ENCODE peak calls at places on chromosomes 3 and 15, in ten cellular contexts. Z, X, C, H, Y, I, L, E, V and P are unnamed samples. For H3K9me3, the result is how much of the 10 kb centered on the place peaks cover.

GRCh38 chr3:53250881-53251605 is 4.8 kb downstream of the TKT start:
- DNase-seq in I (no peak), X (no peak), V (no peak), L (no peak), C (no peak), Y (no peak), Z (no peak), E (no peak), H (no peak), P (no peak)

GRCh38 chr3:39892068-39892467 is 82.7 kb downstream of the MYRIP start:
- DNase-seq in C (no peak), Z (no peak), I (no peak), E (no peak), X (no peak), L (no peak), Y (no peak), H (no peak), V (no peak), P (no peak)

GRCh38 chr3:109806929-109807328 is 469.6 kb upstream of the DPPA4 start:
- DNase-seq in L (no peak), Y (no peak), C (peak), X (no peak), V (no peak), E (no peak), Z (peak), I (no peak), H (no peak), P (no peak)

GRCh38 chr3:144031938-144032337 is 60.3 kb downstream of the DIPK2A start:
- DNase-seq in Y (no peak), E (no peak), X (no peak), Z (no peak), L (peak), V (no peak), I (no peak), C (peak), H (no peak), P (peak)

GRCh38 chr3:142318331-142318730 is 92.9 kb upstream of the GK5 start:
- DNase-seq in C (no peak), I (no peak), E (no peak), Y (no peak), X (no peak), Z (no peak), H (no peak), L (no peak), V (no peak), P (no peak)

GRCh38 chr3:184788751-184789150 is 23.2 kb upstream of the VPS8 start:
- DNase-seq in Y (no peak), L (peak), E (no peak), V (no peak), I (no peak), X (no peak), H (no peak), C (peak), Z (no peak), P (no peak)

GRCh38 chr3:14203521-14204079 is 25.0 kb downstream of the LSM3 start:
- DNase-seq in Y (peak), X (peak), I (peak), L (no peak), C (peak), Z (peak), E (peak), H (peak), V (peak), P (peak)

GRCh38 chr15:63439536-63440264 is 58.1 kb upstream of the CA12 start:
- DNase-seq in I (no peak), E (no peak), H (no peak), C (no peak), V (no peak), X (no peak), L (no peak), Y (no peak), Z (no peak), P (peak)

GRCh38 chr3:29694783-29695182 is 413.9 kb downstream of the RBMS3 start:
- DNase-seq in X (peak), Y (no peak), C (peak), I (peak), H (peak), E (peak), Z (no peak), V (no peak), L (no peak), P (peak)

GRCh38 chr3:36965440-36965839 is 20.6 kb upstream of the TRANK1 start:
- DNase-seq in H (peak), Y (peak), C (peak), E (no peak), L (no peak), Z (no peak), V (no peak), X (no peak), I (no peak), P (peak)

GRCh38 chr15:45634442-45635190 is at the start of gene SQOR:
- DNase-seq in Y (peak), C (peak), Z (peak), X (peak), E (peak), V (peak), H (peak), L (peak), I (peak), P (peak)

GRCh38 chr3:48402281-48402732 is 27.6 kb downstream of the PLXNB1 start:
- DNase-seq in Z (peak), Y (peak), C (peak), V (peak), H (no peak), E (peak), L (peak), X (no peak), I (no peak), P (peak)

GRCh38 chr15:41804920-41805666 is 22.8 kb upstream of the JMJD7 start:
- DNase-seq in C (peak), Y (no peak), Z (no peak), L (no peak), V (no peak), H (no peak), X (no peak), E (peak), I (no peak), P (peak)

GRCh38 chr3:184227481-184227935 is 1.9 kb upstream of the VWA5B2 start:
- DNase-seq in Y (no peak), V (no peak), Z (peak), C (no peak), I (peak), H (no peak), L (no peak), E (peak), X (peak), P (peak)

GRCh38 chr15:52733696-52734255 is 54.6 kb upstream of the ATOSA start:
- DNase-seq in V (no peak), L (no peak), Z (no peak), X (no peak), H (no peak), C (no peak), I (no peak), Y (no peak), E (no peak), P (peak)

GRCh38 chr15:58546635-58547627 is 115.1 kb downstream of the LIPC start:
- DNase-seq in Z (no peak), Y (peak), H (no peak), X (peak), C (peak), I (peak), L (peak), V (no peak), E (peak), P (peak)

GRCh38 chr15:73334086-73334485 is 34.7 kb downstream of the HCN4 start:
- DNase-seq in I (no peak), X (no peak), V (no peak), Y (peak), Z (no peak), E (no peak), H (no peak), C (no peak), L (peak), P (no peak)

GRCh38 chr15:65917936-65918335 is 48.6 kb downstream of the RAB11A start:
- DNase-seq in Y (no peak), X (no peak), I (no peak), H (no peak), E (no peak), C (no peak), Z (no peak), V (no peak), L (peak), P (no peak)

GRCh38 chr3:170517251-170517945 is 68.5 kb downstream of the SLC7A14 start:
- DNase-seq in E (no peak), L (no peak), V (no peak), Z (no peak), I (no peak), Y (no peak), C (peak), X (no peak), H (no peak), P (no peak)

GRCh38 chr3:184133840-184134745 is 1.1 kb upstream of the EIF2B5 start:
- DNase-seq in Z (peak), Y (peak), X (peak), E (peak), L (peak), I (peak), V (peak), H (peak), C (peak), P (peak)

GRCh38 chr15:22810033-22810734 is 23.7 kb downstream of the NIPA1 start:
- DNase-seq in H (no peak), C (no peak), E (no peak), Y (no peak), V (no peak), Z (no peak), L (no peak), X (no peak), I (no peak), P (no peak)

GRCh38 chr3:122088519-122088918 is 33.4 kb downstream of the CD86 start:
- DNase-seq in X (no peak), E (no peak), C (no peak), V (no peak), L (no peak), I (no peak), Y (no peak), H (no peak), Z (no peak), P (no peak)

GRCh38 chr3:112512320-112512719 is 13.0 kb upstream of the BTLA start:
- DNase-seq in X (no peak), Z (no peak), V (no peak), C (no peak), E (no peak), L (no peak), I (no peak), H (no peak), Y (no peak), P (no peak)

GRCh38 chr3:112505907-112506306 is 6.6 kb upstream of the BTLA start:
- DNase-seq in E (no peak), Y (no peak), X (no peak), C (no peak), I (no peak), L (no peak), H (no peak), Z (no peak), V (no peak), P (no peak)

GRCh38 chr3:112504123-112504522 is 4.9 kb upstream of the BTLA start:
- DNase-seq in L (no peak), Y (no peak), X (no peak), C (no peak), E (no peak), H (no peak), I (no peak), V (no peak), Z (no peak), P (no peak)

GRCh38 chr3:112508261-112508660 is 9.0 kb upstream of the BTLA start:
- DNase-seq in X (no peak), Y (no peak), I (no peak), C (no peak), L (no peak), V (no peak), Z (no peak), H (no peak), E (peak), P (no peak)

GRCh38 chr3:112508860-112509259 is 9.6 kb upstream of the BTLA start:
- DNase-seq in V (no peak), L (no peak), X (no peak), Z (no peak), C (no peak), Y (no peak), E (no peak), I (no peak), H (no peak), P (no peak)
- H3K27ac ChIP-seq in V (no peak), L (peak), X (no peak), Z (no peak), C (no peak), Y (no peak), E (no peak), I (no peak), H (no peak), P (peak)

GRCh38 chr3:193771011-193771697 is 178.1 kb downstream of the OPA1 start:
- DNase-seq in Z (no peak), I (no peak), H (no peak), L (no peak), V (no peak), Y (no peak), C (no peak), X (no peak), E (no peak), P (no peak)
- H3K4me3 ChIP-seq in Z (no peak), I (no peak), H (no peak), L (no peak), V (no peak), Y (no peak), C (no peak), X (no peak), E (no peak), P (no peak)

GRCh38 chr3:31581660-31582059 is 48.9 kb downstream of the STT3B start:
- DNase-seq in Z (no peak), E (no peak), X (no peak), I (no peak), L (no peak), H (no peak), Y (no peak), V (no peak), C (no peak), P (no peak)
- H3K9me3 ChIP-seq in Z (under half), E (under half), X (under half), I (under half), L (under half), H (under half), Y (under half), V (under half), C (under half), P (under half)

DNA sequence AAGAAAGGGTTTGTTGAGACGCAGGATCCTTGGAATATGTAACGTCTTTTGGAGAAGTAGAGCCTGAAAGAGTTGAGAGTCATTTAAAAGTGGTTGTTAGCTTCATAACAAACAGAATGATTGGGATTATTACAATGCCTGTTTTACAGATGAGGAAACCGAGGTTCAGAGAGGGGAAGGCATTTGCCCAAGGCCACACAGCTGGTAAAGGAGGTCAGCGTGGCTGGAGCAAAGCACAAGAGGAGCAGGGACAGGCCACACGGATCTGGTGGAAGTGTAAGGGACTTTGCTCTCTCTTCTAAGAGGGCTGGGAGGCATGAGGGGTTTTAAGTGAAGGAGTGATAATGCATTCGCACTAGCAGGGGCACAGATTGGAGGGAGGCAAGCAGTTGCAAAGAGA is 6.2 kb upstream of the OXTR start:
- DNase-seq in Y (no peak), H (no peak), V (no peak), E (no peak), C (no peak), L (no peak), X (no peak), I (no peak), Z (no peak), P (no peak)
- H3K27ac ChIP-seq in Y (no peak), H (no peak), V (no peak), E (no peak), C (no peak), L (no peak), X (no peak), I (no peak), Z (no peak), P (no peak)

DNA sequence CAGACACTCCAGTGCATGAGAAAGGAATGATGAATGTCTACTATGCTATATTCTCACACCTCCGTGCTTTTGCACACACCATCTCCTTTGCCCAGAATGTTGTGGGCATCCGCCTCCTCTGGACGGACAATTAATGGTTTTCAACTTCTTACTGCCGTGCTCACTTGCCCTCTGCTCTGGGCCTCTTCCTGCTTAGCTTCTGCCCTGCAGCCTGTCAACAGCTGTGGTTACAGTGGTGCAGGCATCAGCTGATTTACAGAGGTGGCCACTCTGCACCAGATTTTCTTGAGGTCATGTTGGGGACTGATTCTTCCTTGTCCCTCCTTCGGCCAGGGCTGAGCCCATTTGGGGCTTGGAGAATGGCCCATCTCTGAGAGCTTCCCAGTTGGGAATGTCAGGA is 56.5 kb upstream of the TMEM115 start:
- DNase-seq in Z (no peak), H (no peak), Y (no peak), V (no peak), I (peak), C (no peak), E (no peak), L (no peak), X (no peak), P (no peak)
- H3K4me3 ChIP-seq in Z (no peak), H (no peak), Y (no peak), V (no peak), I (no peak), C (no peak), E (no peak), L (no peak), X (no peak), P (no peak)